ENCODE peak calls at places on chromosomes 5 and 9, in nine cellular contexts. B is adrenal gland, T is colonic mucosa, U is uterus, E is AG10803, R is cardiac muscle cell, L is AG04450, Y is foreskin fibroblast, M is breast epithelium. K is an unnamed sample.

GRCh38 chr5:151155777-151156731 is 1.5 kb downstream of the ANXA6 start:
- DNase-seq in E (peak), R (peak), T (no peak), M (no peak), Y (peak), B (peak), L (no peak), U (peak), K (no peak)

GRCh38 chr9:128102861-128103588 is 24.5 kb downstream of the PTGES2 start:
- DNase-seq in M (no peak), R (no peak), U (peak), L (no peak), Y (no peak), E (no peak), B (peak), T (no peak), K (no peak)

GRCh38 chr5:33725846-33726245 is 165.9 kb downstream of the ADAMTS12 start:
- DNase-seq in L (no peak), Y (peak), T (no peak), B (no peak), M (no peak), R (peak), U (no peak), E (peak), K (no peak)

GRCh38 chr5:92890841-92891244 is 690.2 kb downstream of the NR2F1-AS1 start:
- DNase-seq in L (no peak), T (no peak), E (peak), Y (no peak), U (no peak), M (no peak), B (no peak), R (peak), K (no peak)

GRCh38 chr9:95383198-95383673 is 65.7 kb upstream of the FANCC start:
- DNase-seq in T (no peak), M (no peak), L (peak), U (no peak), E (peak), Y (peak), R (peak), B (no peak), K (no peak)

GRCh38 chr9:26508897-26509296 is 383.7 kb downstream of the CAAP1 start:
- DNase-seq in L (no peak), R (no peak), E (no peak), Y (no peak), M (no peak), T (no peak), U (no peak), B (no peak), K (no peak)

GRCh38 chr9:3181049-3181953 is 337.4 kb upstream of the PUM3 start:
- DNase-seq in T (peak), Y (peak), E (no peak), R (peak), U (no peak), B (no peak), L (no peak), M (peak), K (peak)

GRCh38 chr5:116395178-116395577 is 179.4 kb downstream of the SEMA6A start:
- DNase-seq in B (no peak), T (no peak), E (no peak), L (no peak), U (no peak), Y (no peak), M (no peak), R (no peak), K (no peak)

GRCh38 chr5:160369990-160370712 is at the start of gene C1QTNF2:
- DNase-seq in T (peak), B (peak), L (peak), M (no peak), E (peak), Y (peak), R (peak), U (peak), K (no peak)

GRCh38 chr5:31194458-31194808 is 947 bp downstream of the CDH6 start:
- DNase-seq in U (no peak), T (no peak), B (no peak), Y (peak), M (no peak), E (no peak), R (peak), L (no peak), K (no peak)

GRCh38 chr9:127915801-127916664 is 808 bp downstream of the ST6GALNAC4 start:
- DNase-seq in L (no peak), E (no peak), R (no peak), T (peak), Y (no peak), B (no peak), U (peak), M (no peak), K (no peak)

GRCh38 chr5:153807796-153808195 is 230.9 kb downstream of the FAM114A2 start:
- DNase-seq in T (no peak), E (no peak), R (no peak), Y (no peak), U (no peak), L (no peak), B (no peak), M (no peak), K (no peak)

GRCh38 chr5:31048282-31048974 is 145.1 kb upstream of the CDH6 start:
- DNase-seq in Y (no peak), T (peak), U (no peak), E (no peak), R (peak), M (no peak), B (no peak), L (no peak), K (no peak)

GRCh38 chr5:134118212-134118611 is 3.7 kb downstream of the TCF7 start:
- DNase-seq in E (no peak), M (no peak), U (no peak), L (no peak), T (no peak), R (no peak), Y (no peak), B (no peak), K (no peak)

GRCh38 chr5:43729846-43730478 is 127.0 kb downstream of the NNT start:
- DNase-seq in L (peak), E (peak), U (no peak), M (no peak), T (no peak), R (peak), B (no peak), Y (peak), K (no peak)

GRCh38 chr5:99949969-99950524 is 585.1 kb upstream of the FAM174A start:
- DNase-seq in E (no peak), Y (no peak), B (no peak), M (no peak), L (no peak), R (no peak), U (no peak), T (no peak), K (no peak)

GRCh38 chr5:170483701-170484458 is 19.9 kb upstream of the KCNIP1 start:
- DNase-seq in E (peak), M (peak), R (peak), T (no peak), L (no peak), B (no peak), U (no peak), Y (no peak), K (no peak)

GRCh38 chr9:15856591-15856990 is 303.7 kb downstream of the CCDC171 start:
- DNase-seq in B (no peak), U (no peak), Y (peak), L (peak), M (no peak), T (no peak), R (peak), E (peak), K (no peak)

GRCh38 chr9:131411719-131412681 is 18.1 kb downstream of the PRRC2B start:
- DNase-seq in E (no peak), L (no peak), Y (no peak), T (no peak), B (no peak), U (no peak), M (no peak), R (no peak), K (no peak)

GRCh38 chr5:168607946-168608345 is 28.8 kb upstream of the PANK3 start:
- DNase-seq in U (no peak), E (no peak), B (no peak), R (no peak), M (no peak), T (no peak), Y (no peak), L (no peak), K (no peak)

GRCh38 chr5:107502711-107503110 is 168.0 kb downstream of the EFNA5 start:
- DNase-seq in R (no peak), E (no peak), U (no peak), B (no peak), T (no peak), M (no peak), Y (no peak), L (no peak), K (no peak)

GRCh38 chr5:171291371-171291770 is 17.7 kb upstream of the TLX3 start:
- DNase-seq in L (no peak), E (no peak), U (no peak), Y (no peak), B (no peak), T (no peak), R (no peak), M (no peak), K (no peak)

GRCh38 chr5:135950611-135951010 is 4.2 kb downstream of the LECT2 start:
- DNase-seq in T (no peak), Y (peak), U (no peak), M (no peak), B (no peak), R (no peak), L (peak), E (peak), K (no peak)

GRCh38 chr5:112025729-112026128 is 268.7 kb upstream of the NREP start:
- DNase-seq in T (no peak), Y (no peak), B (no peak), M (no peak), E (no peak), L (no peak), R (no peak), U (no peak), K (no peak)

GRCh38 chr9:88898033-88898432 is 93.2 kb upstream of the S1PR3 start:
- DNase-seq in M (no peak), Y (no peak), L (no peak), B (no peak), T (no peak), E (no peak), U (no peak), R (no peak), K (no peak)

GRCh38 chr5:151037561-151038291 is 17.3 kb downstream of the GPX3 start:
- DNase-seq in B (peak), L (peak), T (no peak), M (no peak), Y (peak), E (peak), R (peak), U (peak), K (no peak)

GRCh38 chr9:137306546-137307254 is 4.6 kb upstream of the NRARP start:
- DNase-seq in B (peak), R (no peak), L (no peak), T (peak), Y (no peak), U (peak), E (no peak), M (no peak), K (peak)

GRCh38 chr5:178297751-178298150 is 65.1 kb upstream of the PHYKPL start:
- DNase-seq in R (no peak), E (no peak), T (no peak), U (no peak), M (no peak), L (no peak), Y (no peak), B (peak), K (no peak)

GRCh38 chr5:172748341-172748843 is 22.6 kb downstream of the DUSP1 start:
- DNase-seq in U (peak), Y (no peak), L (no peak), R (peak), T (no peak), E (no peak), M (no peak), B (no peak), K (no peak)
- H3K4me3 ChIP-seq in U (no peak), Y (no peak), L (no peak), R (no peak), T (no peak), E (no peak), M (no peak), B (no peak), K (no peak)

DNA sequence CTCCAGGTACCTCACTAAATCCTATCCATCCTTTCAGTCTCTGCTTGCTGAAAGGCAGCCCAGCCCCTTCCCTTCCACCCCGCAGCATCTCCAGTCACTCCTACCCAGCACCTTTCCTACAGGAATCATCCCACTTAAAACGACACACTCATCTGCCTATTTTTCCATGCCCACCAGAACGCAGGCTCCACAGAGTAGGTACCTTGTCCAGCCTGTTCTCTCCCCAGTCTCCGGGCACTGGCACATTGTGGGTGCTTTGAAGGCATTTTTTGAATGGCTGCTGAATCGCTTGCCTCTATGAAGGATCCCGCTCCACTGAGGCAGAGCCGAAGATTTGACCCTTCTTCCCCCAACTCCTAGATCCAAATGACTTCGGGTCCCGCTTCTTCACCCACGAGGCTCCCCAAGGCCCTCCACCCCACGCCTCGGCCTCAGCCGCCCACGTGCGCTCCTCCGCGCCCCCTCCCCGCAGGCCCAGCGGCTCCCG is 15.6 kb downstream of the LHX6 start:
- DNase-seq in M (no peak), U (no peak), L (no peak), E (no peak), B (no peak), Y (no peak), T (no peak), R (no peak), K (no peak)
- H3K4me3 ChIP-seq in M (peak), U (no peak), L (no peak), E (no peak), B (no peak), Y (no peak), T (peak), R (no peak), K (peak)

GRCh38 chr5:73218552-73219171 is 45.7 kb downstream of the TMEM174 start:
- DNase-seq in T (no peak), Y (peak), R (peak), M (no peak), U (no peak), L (peak), E (peak), B (no peak), K (no peak)

GRCh38 chr5:73213566-73213998 is 40.6 kb downstream of the TMEM174 start:
- DNase-seq in T (peak), E (peak), R (peak), B (no peak), M (no peak), Y (peak), L (peak), U (no peak), K (no peak)

GRCh38 chr5:73215891-73216610 is 43.1 kb downstream of the TMEM174 start:
- DNase-seq in R (peak), U (peak), T (peak), M (peak), E (peak), L (peak), Y (peak), B (peak), K (peak)

GRCh38 chr5:73215525-73215890 is 42.5 kb downstream of the TMEM174 start:
- DNase-seq in M (no peak), R (no peak), U (no peak), T (no peak), Y (no peak), E (peak), L (no peak), B (no peak), K (no peak)

DNA sequence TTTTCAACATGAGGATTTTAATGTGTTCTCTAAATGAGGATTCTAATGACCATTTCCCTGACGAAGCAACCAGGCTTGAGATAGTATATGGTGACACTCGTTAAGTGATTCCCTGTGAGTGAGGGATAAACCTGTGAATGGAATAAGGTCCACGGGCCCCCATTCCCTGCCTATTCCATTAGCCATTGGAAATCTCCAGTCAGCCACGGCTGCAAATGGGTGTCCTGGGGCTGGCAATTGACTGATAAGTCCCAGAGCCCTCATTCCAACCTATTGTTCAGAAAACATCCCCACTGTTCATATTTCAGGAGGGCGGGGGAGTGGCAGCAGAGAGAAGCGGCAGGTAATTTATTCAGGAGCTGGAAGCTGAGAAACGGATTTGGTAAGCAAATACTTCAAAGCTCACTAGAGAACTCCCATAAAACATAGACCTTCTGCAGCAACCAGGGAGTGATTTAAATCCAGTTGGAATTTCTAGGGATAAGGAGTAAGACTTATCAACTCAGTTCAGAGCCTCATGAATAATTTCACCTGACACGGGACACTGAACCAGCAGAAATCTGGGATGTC is 42.0 kb downstream of the TMEM174 start:
- DNase-seq in E (no peak), Y (no peak), M (no peak), B (no peak), U (no peak), R (no peak), L (no peak), T (no peak), K (no peak)
- H3K4me3 ChIP-seq in E (no peak), Y (no peak), M (no peak), B (no peak), U (no peak), R (no peak), L (no peak), T (no peak), K (no peak)

GRCh38 chr5:123099514-123100151 is 10.6 kb downstream of the PRDM6 start:
- DNase-seq in B (no peak), T (no peak), L (no peak), Y (no peak), U (no peak), R (no peak), M (no peak), E (no peak), K (no peak)
- H3K4me3 ChIP-seq in B (no peak), T (no peak), L (no peak), Y (peak), U (no peak), R (peak), M (peak), E (no peak), K (no peak)

GRCh38 chr5:59407967-59408366 is 485.6 kb downstream of the PDE4D start:
- DNase-seq in M (no peak), Y (no peak), E (no peak), B (no peak), R (no peak), L (no peak), T (no peak), U (no peak), K (no peak)
- H3K4me3 ChIP-seq in M (no peak), Y (no peak), E (no peak), B (no peak), R (no peak), L (no peak), T (no peak), U (no peak), K (no peak)

DNA sequence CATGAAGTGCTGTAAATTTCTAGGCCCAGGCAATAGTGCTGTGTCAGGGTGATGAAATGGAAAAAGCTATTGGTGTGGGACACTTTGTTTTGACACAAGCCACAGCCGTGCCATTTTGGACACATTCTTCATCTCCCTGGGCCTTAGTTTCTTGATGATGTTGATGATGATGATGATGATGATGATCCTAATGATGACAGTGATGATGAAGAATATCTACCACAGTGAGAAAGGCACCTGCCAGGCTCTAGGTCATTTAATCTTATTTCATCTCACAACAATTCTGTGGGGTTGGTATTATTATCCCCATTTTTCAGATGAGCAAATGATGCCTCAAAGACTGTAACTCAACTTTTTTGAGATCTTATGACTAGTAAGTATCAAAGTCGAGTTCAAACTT is 102.2 kb upstream of the STC2 start:
- DNase-seq in B (no peak), M (no peak), T (no peak), L (no peak), R (no peak), E (no peak), U (no peak), Y (no peak), K (no peak)
- H3K4me3 ChIP-seq in B (no peak), M (no peak), T (no peak), L (no peak), R (no peak), E (no peak), U (no peak), Y (no peak), K (no peak)

GRCh38 chr5:180619563-180619915 is 28.2 kb upstream of the SCGB3A1 start:
- DNase-seq in Y (no peak), R (no peak), L (no peak), M (no peak), E (no peak), T (no peak), U (no peak), B (no peak), K (no peak)

GRCh38 chr5:180618830-180619562 is 27.7 kb upstream of the SCGB3A1 start:
- DNase-seq in U (no peak), T (no peak), E (peak), Y (peak), L (no peak), B (no peak), M (no peak), R (peak), K (no peak)

GRCh38 chr5:180621311-180621710 is 28.1 kb downstream of the FLT4 start:
- DNase-seq in M (no peak), Y (no peak), B (no peak), U (no peak), L (no peak), T (no peak), R (no peak), E (no peak), K (no peak)

GRCh38 chr5:180620014-180620413 is 28.7 kb upstream of the SCGB3A1 start:
- DNase-seq in E (no peak), L (no peak), B (no peak), R (no peak), U (no peak), T (no peak), M (no peak), Y (no peak), K (no peak)

GRCh38 chr5:180618487-180618829 is 27.2 kb upstream of the SCGB3A1 start:
- DNase-seq in E (no peak), B (no peak), L (no peak), Y (no peak), U (no peak), R (no peak), T (no peak), M (no peak), K (no peak)
- H3K4me3 ChIP-seq in E (no peak), B (no peak), L (peak), Y (peak), U (no peak), R (peak), T (no peak), M (peak), K (peak)